ENCODE peak calls at places on chromosomes 3 and 15, in six cellular contexts. W, U, I, B, M and N are unnamed samples.

GRCh38 chr3:115169808-115170207 is 22.7 kb upstream of the ZBTB20 start:
- DNase-seq in I (no peak), B (no peak), M (no peak), W (no peak), U (no peak), N (no peak)

GRCh38 chr3:59654120-59654952 is 604.5 kb upstream of the CFAP20DC start:
- DNase-seq in B (no peak), M (no peak), U (no peak), I (no peak), W (no peak), N (peak; percentile 64)

GRCh38 chr3:180447156-180447555 is 154.8 kb upstream of the TTC14 start:
- DNase-seq in U (no peak), W (no peak), I (no peak), B (no peak), M (no peak), N (no peak)

GRCh38 chr3:48016336-48016973 is at the start of gene MAP4:
- DNase-seq in B (no peak), W (no peak), I (no peak), M (no peak), U (no peak), N (no peak)

GRCh38 chr15:69164807-69165636 is 4.6 kb downstream of the GLCE start:
- DNase-seq in W (no peak), M (no peak), U (no peak), B (no peak), I (no peak), N (no peak)

GRCh38 chr3:56985460-56986327 is 74.8 kb upstream of the SPATA12 start:
- DNase-seq in I (peak; percentile 7), W (no peak), U (no peak), B (no peak), M (no peak), N (no peak)

GRCh38 chr3:151964768-151965167 is 91.3 kb downstream of the SUCNR1 start:
- DNase-seq in B (no peak), U (no peak), I (no peak), W (no peak), M (no peak), N (no peak)

GRCh38 chr3:48614044-48614443 is 4.6 kb upstream of the UQCRC1 start:
- DNase-seq in W (no peak), B (no peak), I (no peak), M (no peak), U (no peak), N (no peak)

GRCh38 chr3:182389041-182389815 is 404.1 kb upstream of the ATP11B start:
- DNase-seq in U (no peak), W (no peak), M (no peak), B (no peak), I (no peak), N (no peak)

GRCh38 chr3:180855364-180855763 is 57.1 kb upstream of the FXR1 start:
- DNase-seq in W (no peak), B (no peak), U (no peak), I (no peak), M (no peak), N (no peak)

GRCh38 chr3:36484386-36484785 is 104.1 kb downstream of the STAC start:
- DNase-seq in B (no peak), U (no peak), I (no peak), M (no peak), W (no peak), N (no peak)

GRCh38 chr15:100764778-100765457 is 114.7 kb upstream of the ALDH1A3 start:
- DNase-seq in B (no peak), M (no peak), I (no peak), W (no peak), U (no peak), N (peak; percentile 28)

GRCh38 chr15:70582143-70582945 is 181.0 kb downstream of the UACA start:
- DNase-seq in B (no peak), I (no peak), U (no peak), W (no peak), M (no peak), N (no peak)

GRCh38 chr3:182491571-182491970 is 301.7 kb upstream of the ATP11B start:
- DNase-seq in U (no peak), B (no peak), W (no peak), I (no peak), M (no peak), N (no peak)

GRCh38 chr15:75063338-75063737 is 39.9 kb downstream of the PPCDC start:
- DNase-seq in U (no peak), W (no peak), I (no peak), M (no peak), B (no peak), N (no peak)

GRCh38 chr15:77810180-77810579 is 177.5 kb upstream of the LINGO1 start:
- DNase-seq in M (no peak), W (no peak), U (no peak), I (no peak), B (no peak), N (no peak)

GRCh38 chr3:110583373-110583935 is 488.2 kb upstream of the NECTIN3 start:
- DNase-seq in M (no peak), W (no peak), U (no peak), B (no peak), I (no peak), N (no peak)

GRCh38 chr15:94670436-94671034 is 439.2 kb downstream of the MCTP2 start:
- DNase-seq in U (no peak), B (no peak), M (no peak), I (no peak), W (no peak), N (no peak)

GRCh38 chr15:95291878-95292472 is 1038.5 kb upstream of the NR2F2 start:
- DNase-seq in I (peak; percentile 24), M (no peak), W (no peak), U (no peak), B (no peak), N (no peak)

GRCh38 chr15:101477851-101478353 is 11.6 kb downstream of the PCSK6 start:
- DNase-seq in M (no peak), I (no peak), W (no peak), U (no peak), B (no peak), N (no peak)

GRCh38 chr15:51367322-51367976 is 26.0 kb downstream of the GLDN start:
- DNase-seq in I (no peak), M (no peak), B (no peak), U (no peak), W (no peak), N (no peak)

GRCh38 chr3:160704006-160704405 is 27.0 kb downstream of the ARL14 start:
- DNase-seq in B (no peak), M (no peak), W (no peak), I (no peak), U (no peak), N (no peak)

GRCh38 chr3:183340222-183340621 is 87.2 kb downstream of the B3GNT5 start:
- DNase-seq in M (no peak), U (no peak), B (no peak), I (no peak), W (no peak), N (no peak)

GRCh38 chr15:98439523-98439942 is 208.8 kb upstream of the IGF1R start:
- DNase-seq in M (no peak), W (no peak), I (no peak), B (no peak), U (no peak), N (no peak)

GRCh38 chr3:160928183-160928718 is 172.2 kb downstream of the PPM1L start:
- DNase-seq in U (no peak), W (no peak), I (no peak), M (no peak), B (no peak), N (no peak)

GRCh38 chr15:39287322-39288195 is 293.3 kb upstream of the THBS1 start:
- DNase-seq in I (no peak), M (no peak), B (no peak), U (no peak), W (no peak), N (no peak)

GRCh38 chr3:8371085-8371551 is 130.5 kb upstream of the LMCD1 start:
- DNase-seq in W (no peak), I (no peak), U (no peak), B (no peak), M (no peak), N (no peak)

GRCh38 chr3:114846252-114846651 is 300.8 kb downstream of the ZBTB20 start:
- DNase-seq in U (no peak), W (no peak), M (no peak), I (no peak), B (no peak), N (no peak)

GRCh38 chr15:70504305-70504951 is 258.9 kb downstream of the UACA start:
- DNase-seq in I (no peak), W (no peak), U (no peak), B (no peak), M (no peak), N (no peak)

GRCh38 chr15:72925661-72926060 is 126.6 kb upstream of the NEO1 start:
- DNase-seq in W (no peak), I (no peak), B (no peak), M (no peak), U (no peak), N (no peak)

GRCh38 chr15:72599855-72600464 is 54.5 kb upstream of the GOLGA6B start:
- DNase-seq in M (no peak), W (no peak), U (no peak), I (peak; percentile 56), B (peak; percentile 3), N (no peak)

GRCh38 chr3:115660646-115661442 is 37.5 kb downstream of the GAP43 start:
- DNase-seq in W (no peak), I (no peak), M (no peak), U (no peak), B (no peak), N (no peak)

GRCh38 chr3:128310286-128311058 is 156.2 kb downstream of the DNAJB8 start:
- DNase-seq in U (no peak), I (no peak), B (no peak), W (no peak), M (no peak), N (peak; percentile 22)

GRCh38 chr3:184466413-184466960 is 86.6 kb downstream of the CHRD start:
- DNase-seq in B (no peak), U (no peak), W (no peak), M (no peak), I (no peak), N (no peak)

GRCh38 chr15:48313216-48313615 is 18.0 kb upstream of the DUT start:
- DNase-seq in U (no peak), B (no peak), M (no peak), I (no peak), W (no peak), N (no peak)

GRCh38 chr3:47392933-47393332 is 12.1 kb downstream of the PTPN23 start:
- DNase-seq in U (no peak), M (no peak), B (no peak), W (no peak), I (no peak), N (no peak)

GRCh38 chr15:25106209-25106608 is 151.4 kb downstream of the SNRPN start:
- DNase-seq in I (no peak), U (no peak), M (no peak), W (no peak), B (no peak), N (no peak)

GRCh38 chr3:44114142-44114541 is 127.5 kb upstream of the TOPAZ1 start:
- DNase-seq in M (peak; percentile 19), I (peak; percentile 17), U (peak; percentile 42), B (peak; percentile 39), W (no peak), N (no peak)

GRCh38 chr3:64586977-64587376 is 100.8 kb downstream of the ADAMTS9 start:
- DNase-seq in B (no peak), W (no peak), U (no peak), M (no peak), I (no peak), N (no peak)